ENCODE peak calls at places on chromosome 19, in eight cellular contexts. One of them, this sample, is unnamed.
A peak's percentile ranks its signal among the peaks of the same experiment; 100 is the strongest.

GRCh38 chr19:38506723-38507550 is 73.4 kb downstream of the RYR1 start:
- DNase-seq in H54: peak; percentile 98
- DNase-seq in Peyer's patch: peak; percentile 95
- DNase-seq in HepG2: peak; percentile 47
- DNase-seq in HCT116: peak; percentile 95
- DNase-seq in A549: peak; percentile 100
- DNase-seq in transverse colon: peak; percentile 88
- DNase-seq in adrenal gland: peak; percentile 55
- DNase-seq in this sample: peak; percentile 86

GRCh38 chr19:43841990-43842389 is 14.9 kb downstream of the ZNF283 start:
- DNase-seq in H54: no peak
- DNase-seq in Peyer's patch: no peak
- DNase-seq in HCT116: no peak
- DNase-seq in transverse colon: no peak
- DNase-seq in A549: peak; percentile 36
- DNase-seq in adrenal gland: no peak
- DNase-seq in HepG2: no peak
- DNase-seq in this sample: no peak

GRCh38 chr19:37909661-37910199 is 2.7 kb downstream of the SIPA1L3 start:
- DNase-seq in HepG2: no peak
- DNase-seq in HCT116: no peak
- DNase-seq in A549: no peak
- DNase-seq in transverse colon: no peak
- DNase-seq in adrenal gland: no peak
- DNase-seq in Peyer's patch: no peak
- DNase-seq in H54: no peak
- DNase-seq in this sample: no peak

GRCh38 chr19:49017666-49018351 is 918 bp upstream of the LHB start:
- DNase-seq in H54: peak; percentile 59
- DNase-seq in HCT116: peak; percentile 60
- DNase-seq in adrenal gland: peak; percentile 58
- DNase-seq in HepG2: peak; percentile 41
- DNase-seq in A549: no peak
- DNase-seq in transverse colon: peak; percentile 49
- DNase-seq in Peyer's patch: peak; percentile 84
- DNase-seq in this sample: peak; percentile 59

GRCh38 chr19:58569943-58570670 is 3.0 kb downstream of the MZF1 start:
- DNase-seq in H54: no peak
- DNase-seq in transverse colon: peak; percentile 8
- DNase-seq in A549: no peak
- DNase-seq in adrenal gland: peak; percentile 56
- DNase-seq in HCT116: no peak
- DNase-seq in Peyer's patch: peak; percentile 33
- DNase-seq in HepG2: no peak
- DNase-seq in this sample: no peak

GRCh38 chr19:58336216-58336615 is 9.4 kb downstream of the ZSCAN22 start:
- DNase-seq in Peyer's patch: no peak
- DNase-seq in adrenal gland: no peak
- DNase-seq in HCT116: no peak
- DNase-seq in A549: no peak
- DNase-seq in H54: no peak
- DNase-seq in HepG2: no peak
- DNase-seq in transverse colon: no peak
- DNase-seq in this sample: no peak

GRCh38 chr19:48726573-48726972 is 7.0 kb upstream of the MAMSTR start:
- DNase-seq in adrenal gland: no peak
- DNase-seq in transverse colon: no peak
- DNase-seq in HCT116: no peak
- DNase-seq in H54: no peak
- DNase-seq in Peyer's patch: no peak
- DNase-seq in HepG2: no peak
- DNase-seq in A549: peak; percentile 65
- DNase-seq in this sample: no peak

GRCh38 chr19:12778020-12778904 is 2.9 kb upstream of the HOOK2 start:
- DNase-seq in transverse colon: peak; percentile 78
- DNase-seq in A549: peak; percentile 78
- DNase-seq in H54: no peak
- DNase-seq in adrenal gland: peak; percentile 89
- DNase-seq in HepG2: no peak
- DNase-seq in HCT116: no peak
- DNase-seq in Peyer's patch: peak; percentile 85
- DNase-seq in this sample: peak; percentile 84

GRCh38 chr19:30118221-30118620 is 176.2 kb downstream of the URI1 start:
- DNase-seq in HepG2: no peak
- DNase-seq in HCT116: no peak
- DNase-seq in transverse colon: no peak
- DNase-seq in adrenal gland: no peak
- DNase-seq in Peyer's patch: no peak
- DNase-seq in H54: no peak
- DNase-seq in A549: no peak
- DNase-seq in this sample: no peak

GRCh38 chr19:19679176-19680073 is 10.8 kb downstream of the ZNF101 start:
- DNase-seq in Peyer's patch: no peak
- DNase-seq in HepG2: no peak
- DNase-seq in A549: no peak
- DNase-seq in HCT116: no peak
- DNase-seq in transverse colon: no peak
- DNase-seq in adrenal gland: peak; percentile 29
- DNase-seq in H54: no peak
- DNase-seq in this sample: no peak

GRCh38 chr19:29530549-29531457 is 5.0 kb downstream of the VSTM2B start:
- DNase-seq in adrenal gland: no peak
- DNase-seq in Peyer's patch: peak; percentile 13
- DNase-seq in HepG2: no peak
- DNase-seq in A549: no peak
- DNase-seq in transverse colon: no peak
- DNase-seq in HCT116: no peak
- DNase-seq in H54: no peak
- DNase-seq in this sample: peak; percentile 10

GRCh38 chr19:19342086-19343015 is 21.7 kb downstream of the MAU2 start:
- DNase-seq in transverse colon: peak; percentile 65
- DNase-seq in adrenal gland: peak; percentile 90
- DNase-seq in HCT116: peak; percentile 26
- DNase-seq in Peyer's patch: peak; percentile 77
- DNase-seq in H54: peak; percentile 71
- DNase-seq in A549: peak; percentile 70
- DNase-seq in HepG2: peak; percentile 44
- DNase-seq in this sample: peak; percentile 73

GRCh38 chr19:4916292-4917082 is 7.2 kb downstream of the UHRF1 start:
- DNase-seq in adrenal gland: no peak
- DNase-seq in Peyer's patch: peak; percentile 68
- DNase-seq in HCT116: no peak
- DNase-seq in A549: no peak
- DNase-seq in HepG2: no peak
- DNase-seq in H54: no peak
- DNase-seq in transverse colon: peak; percentile 22
- DNase-seq in this sample: no peak

GRCh38 chr19:10812902-10813404 is 23.1 kb downstream of the TMED1 start:
- DNase-seq in HepG2: no peak
- DNase-seq in HCT116: no peak
- DNase-seq in A549: peak; percentile 71
- DNase-seq in Peyer's patch: no peak
- DNase-seq in transverse colon: peak; percentile 34
- DNase-seq in adrenal gland: peak; percentile 83
- DNase-seq in H54: peak; percentile 89
- DNase-seq in this sample: no peak
- TF ChIP-seq POLR2A in HepG2: no peak
- TF ChIP-seq POLR2A in HCT116: no peak
- TF ChIP-seq POLR2A in A549: no peak
- TF ChIP-seq POLR2A in Peyer's patch: no peak
- TF ChIP-seq POLR2A in transverse colon: no peak
- TF ChIP-seq POLR2A in adrenal gland: no peak
- TF ChIP-seq POLR2A in H54: no peak
- TF ChIP-seq POLR2A in this sample: no peak

GRCh38 chr19:18280247-18281081 is 958 bp downstream of the JUND start:
- DNase-seq in adrenal gland: peak; percentile 93
- DNase-seq in HepG2: peak; percentile 52
- DNase-seq in HCT116: no peak
- DNase-seq in transverse colon: peak; percentile 87
- DNase-seq in Peyer's patch: peak; percentile 94
- DNase-seq in A549: peak; percentile 76
- DNase-seq in H54: peak; percentile 86
- DNase-seq in this sample: peak; percentile 79

GRCh38 chr19:18282788-18283141 is 1.3 kb upstream of the JUND start:
- DNase-seq in HCT116: no peak
- DNase-seq in transverse colon: peak; percentile 77
- DNase-seq in A549: peak; percentile 65
- DNase-seq in adrenal gland: no peak
- DNase-seq in H54: no peak
- DNase-seq in Peyer's patch: peak; percentile 85
- DNase-seq in HepG2: peak; percentile 62
- DNase-seq in this sample: no peak

GRCh38 chr19:18281082-18282020 is at the start of gene JUND:
- DNase-seq in Peyer's patch: peak; percentile 98
- DNase-seq in adrenal gland: peak; percentile 99
- DNase-seq in H54: peak; percentile 95
- DNase-seq in HCT116: peak; percentile 93
- DNase-seq in HepG2: peak; percentile 92
- DNase-seq in transverse colon: peak; percentile 98
- DNase-seq in A549: peak; percentile 98
- DNase-seq in this sample: peak; percentile 99

GRCh38 chr19:18283338-18283737 is 1.9 kb upstream of the JUND start:
- DNase-seq in HCT116: no peak
- DNase-seq in HepG2: no peak
- DNase-seq in adrenal gland: no peak
- DNase-seq in A549: no peak
- DNase-seq in H54: no peak
- DNase-seq in transverse colon: no peak
- DNase-seq in Peyer's patch: no peak
- DNase-seq in this sample: no peak

DNA sequence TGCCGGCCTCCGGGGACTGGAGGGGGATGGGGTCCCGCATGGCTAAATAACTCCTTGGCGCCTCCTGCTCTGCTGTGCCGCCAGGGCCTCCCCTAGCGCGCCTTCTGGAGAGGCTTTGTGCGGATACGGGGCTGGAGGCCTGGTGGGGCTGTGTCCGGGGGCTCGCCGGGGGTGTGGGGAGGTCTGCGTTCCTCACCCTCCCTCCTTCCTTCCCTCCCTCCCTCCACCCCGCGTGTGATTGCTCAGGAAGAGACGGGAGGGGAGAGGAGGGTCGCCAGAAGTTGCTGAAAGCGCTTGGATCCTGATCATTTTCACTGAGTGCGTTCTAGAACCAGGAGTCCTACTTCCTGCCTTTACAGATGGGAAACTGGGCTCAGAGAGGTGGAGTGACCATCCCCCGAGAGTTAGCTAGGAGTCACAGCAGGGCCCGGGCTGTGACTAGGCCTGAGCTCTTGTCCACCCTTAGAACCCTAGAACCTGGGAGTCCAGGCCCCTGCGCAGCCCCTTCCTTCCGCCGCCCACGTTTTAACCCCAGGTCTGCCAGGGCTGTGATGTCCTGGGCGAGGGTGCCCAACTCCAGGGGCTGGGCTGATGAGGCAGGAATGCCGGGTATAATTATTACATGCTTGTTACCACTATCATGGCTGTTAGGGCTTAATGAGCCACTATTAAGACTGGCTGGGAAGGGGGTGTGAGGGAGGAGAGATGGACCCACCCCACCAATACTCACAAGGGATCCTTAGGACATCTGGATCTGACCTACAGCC is 782 bp upstream of the JUND start:
- DNase-seq in A549: no peak
- DNase-seq in Peyer's patch: peak; percentile 77
- DNase-seq in transverse colon: no peak
- DNase-seq in HepG2: peak; percentile 60
- DNase-seq in H54: peak; percentile 55
- DNase-seq in HCT116: no peak
- DNase-seq in adrenal gland: peak; percentile 83
- DNase-seq in this sample: no peak
- TF ChIP-seq POLR2A in A549: peak; percentile 90
- TF ChIP-seq POLR2A in Peyer's patch: peak; percentile 92
- TF ChIP-seq POLR2A in transverse colon: peak; percentile 91
- TF ChIP-seq POLR2A in HepG2: peak; percentile 88
- TF ChIP-seq POLR2A in H54: peak; percentile 74
- TF ChIP-seq POLR2A in HCT116: peak; percentile 13
- TF ChIP-seq POLR2A in adrenal gland: no peak
- TF ChIP-seq POLR2A in this sample: peak; percentile 34

DNA sequence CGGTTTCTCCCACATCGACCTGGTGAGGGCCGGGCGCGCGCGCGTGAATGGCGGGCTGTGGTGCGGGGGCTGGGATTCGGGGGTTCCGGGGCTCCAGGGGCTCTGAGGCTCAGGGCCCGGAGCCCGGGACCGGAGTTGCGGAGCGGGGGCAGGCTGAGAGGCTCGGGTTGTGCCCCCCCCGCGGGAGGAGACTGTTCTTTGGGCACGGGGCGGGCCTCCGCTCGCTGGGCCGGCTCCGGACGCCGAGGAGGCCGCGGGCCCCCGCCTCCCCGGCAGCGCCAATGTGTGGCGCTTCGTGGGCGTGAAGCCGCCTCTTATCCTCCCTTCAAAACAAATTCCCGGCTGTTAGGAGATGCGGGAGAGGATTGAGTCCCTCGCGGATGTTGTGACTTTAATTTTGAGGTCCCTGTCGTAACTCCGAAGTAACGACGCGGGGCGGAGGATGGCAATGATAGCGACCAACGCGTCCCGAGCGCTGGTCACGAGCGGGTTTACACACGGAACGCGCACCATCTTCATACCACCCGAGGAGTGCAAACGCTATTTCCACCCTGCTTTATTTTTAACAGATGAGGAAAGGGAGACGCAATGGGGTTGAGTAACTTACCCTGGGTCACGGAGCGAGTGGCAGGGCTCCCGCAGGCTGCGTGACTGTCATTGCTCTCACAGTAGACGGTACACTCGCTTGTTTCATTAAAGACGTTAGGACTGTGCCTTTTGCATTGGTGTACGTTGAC is 536 bp downstream of the UBA2 start:
- DNase-seq in adrenal gland: peak; percentile 74
- DNase-seq in HCT116: no peak
- DNase-seq in H54: peak; percentile 53
- DNase-seq in HepG2: peak; percentile 2
- DNase-seq in A549: peak; percentile 52
- DNase-seq in transverse colon: peak; percentile 45
- DNase-seq in Peyer's patch: peak; percentile 53
- DNase-seq in this sample: peak; percentile 10
- TF ChIP-seq POLR2A in adrenal gland: peak; percentile 39
- TF ChIP-seq POLR2A in HCT116: no peak
- TF ChIP-seq POLR2A in H54: no peak
- TF ChIP-seq POLR2A in HepG2: no peak
- TF ChIP-seq POLR2A in A549: no peak
- TF ChIP-seq POLR2A in transverse colon: no peak
- TF ChIP-seq POLR2A in Peyer's patch: no peak
- TF ChIP-seq POLR2A in this sample: no peak

DNA sequence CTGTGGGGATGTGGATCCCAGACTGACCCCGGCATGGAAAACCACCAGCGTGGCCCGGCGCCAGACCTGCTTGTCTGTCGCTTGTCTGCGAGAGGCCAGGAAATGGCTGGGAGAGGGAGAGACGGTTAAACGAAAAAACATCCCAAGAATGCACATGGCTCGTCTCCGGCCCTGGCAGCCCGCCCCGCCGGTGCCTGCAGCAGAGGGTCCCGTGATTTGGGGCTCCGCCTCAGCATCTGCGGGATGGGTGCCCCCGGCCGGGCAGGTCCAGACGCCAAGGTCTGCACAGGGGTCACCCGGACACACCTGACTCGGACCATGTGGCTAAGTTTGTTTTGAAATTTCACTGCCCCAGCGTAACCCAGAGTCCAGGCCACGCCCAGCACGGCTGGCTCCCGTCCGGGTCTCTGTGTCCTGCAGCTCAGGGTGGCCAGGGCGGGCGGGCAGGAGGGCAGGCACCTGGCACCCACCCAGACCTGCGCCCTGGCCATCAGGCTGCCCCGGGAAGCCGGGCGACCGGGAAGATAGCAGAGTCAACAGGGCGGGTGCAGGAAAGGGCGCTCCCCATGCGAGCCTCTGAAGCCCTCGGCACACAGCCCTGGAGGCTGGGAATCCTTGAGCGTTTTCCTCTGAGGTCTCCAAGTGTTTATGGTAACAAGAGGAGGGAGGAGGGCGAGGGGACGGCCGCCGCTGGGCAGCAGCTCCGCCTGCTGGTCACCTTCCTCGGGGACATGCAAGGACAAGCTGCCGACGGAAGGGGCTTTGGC is 103.2 kb downstream of the GADD45B start:
- DNase-seq in HCT116: peak; percentile 78
- DNase-seq in Peyer's patch: peak; percentile 92
- DNase-seq in adrenal gland: peak; percentile 96
- DNase-seq in HepG2: peak; percentile 90
- DNase-seq in transverse colon: peak; percentile 89
- DNase-seq in A549: peak; percentile 94
- DNase-seq in H54: peak; percentile 99
- DNase-seq in this sample: peak; percentile 89
- TF ChIP-seq POLR2A in HCT116: no peak
- TF ChIP-seq POLR2A in Peyer's patch: no peak
- TF ChIP-seq POLR2A in adrenal gland: peak; percentile 61
- TF ChIP-seq POLR2A in HepG2: peak; percentile 59
- TF ChIP-seq POLR2A in transverse colon: no peak
- TF ChIP-seq POLR2A in A549: no peak
- TF ChIP-seq POLR2A in H54: peak; percentile 25
- TF ChIP-seq POLR2A in this sample: no peak